ENCODE peak calls at places on chromosomes 16 and 17, in five cellular contexts. One of them, this sample, is unnamed.

GRCh38 chr16:24685539-24686432 is 43.7 kb upstream of the TNRC6A start:
- DNase-seq in skeletal muscle cell: no peak
- DNase-seq in astrocyte of the cerebellum: peak
- DNase-seq in A549: peak
- DNase-seq in coronary artery: peak
- DNase-seq in this sample: peak

GRCh38 chr16:6031102-6031501 is 933.5 kb upstream of the EEF2KMT start:
- DNase-seq in skeletal muscle cell: no peak
- DNase-seq in astrocyte of the cerebellum: no peak
- DNase-seq in A549: no peak
- DNase-seq in coronary artery: no peak
- DNase-seq in this sample: no peak

GRCh38 chr16:70663524-70664324 is 17.4 kb downstream of the IL34 start:
- DNase-seq in skeletal muscle cell: no peak
- DNase-seq in astrocyte of the cerebellum: no peak
- DNase-seq in A549: no peak
- DNase-seq in coronary artery: no peak
- DNase-seq in this sample: no peak

GRCh38 chr17:11795906-11796305 is 197.6 kb downstream of the DNAH9 start:
- DNase-seq in skeletal muscle cell: no peak
- DNase-seq in astrocyte of the cerebellum: no peak
- DNase-seq in A549: no peak
- DNase-seq in coronary artery: no peak
- DNase-seq in this sample: no peak

GRCh38 chr16:138049-138417 is 440 bp downstream of the NPRL3 start:
- DNase-seq in skeletal muscle cell: no peak
- DNase-seq in astrocyte of the cerebellum: no peak
- DNase-seq in A549: no peak
- DNase-seq in coronary artery: no peak
- DNase-seq in this sample: peak

GRCh38 chr17:63478814-63479494 is 2.1 kb downstream of the ACE start:
- DNase-seq in skeletal muscle cell: peak
- DNase-seq in astrocyte of the cerebellum: peak
- DNase-seq in A549: peak
- DNase-seq in coronary artery: peak
- DNase-seq in this sample: peak

GRCh38 chr16:78976212-78976611 is 624.3 kb downstream of the MAF start:
- DNase-seq in skeletal muscle cell: no peak
- DNase-seq in astrocyte of the cerebellum: no peak
- DNase-seq in A549: no peak
- DNase-seq in coronary artery: no peak
- DNase-seq in this sample: no peak

GRCh38 chr17:8015236-8015956 is 13.0 kb downstream of the GUCY2D start:
- DNase-seq in skeletal muscle cell: no peak
- DNase-seq in astrocyte of the cerebellum: no peak
- DNase-seq in A549: no peak
- DNase-seq in coronary artery: peak
- DNase-seq in this sample: no peak

GRCh38 chr16:28522792-28523191 is 16.0 kb downstream of the NUPR1 start:
- DNase-seq in skeletal muscle cell: no peak
- DNase-seq in astrocyte of the cerebellum: no peak
- DNase-seq in A549: no peak
- DNase-seq in coronary artery: no peak
- DNase-seq in this sample: no peak

GRCh38 chr16:11374255-11374654 is 29.0 kb downstream of the RMI2 start:
- DNase-seq in skeletal muscle cell: no peak
- DNase-seq in astrocyte of the cerebellum: no peak
- DNase-seq in A549: no peak
- DNase-seq in coronary artery: no peak
- DNase-seq in this sample: no peak

GRCh38 chr17:82873521-82873920 is 33.7 kb upstream of the ZNF750 start:
- DNase-seq in skeletal muscle cell: no peak
- DNase-seq in astrocyte of the cerebellum: no peak
- DNase-seq in A549: no peak
- DNase-seq in coronary artery: no peak
- DNase-seq in this sample: no peak

GRCh38 chr17:79026345-79027273 is 2.6 kb downstream of the C1QTNF1 start:
- DNase-seq in skeletal muscle cell: no peak
- DNase-seq in astrocyte of the cerebellum: no peak
- DNase-seq in A549: peak
- DNase-seq in coronary artery: peak
- DNase-seq in this sample: peak

GRCh38 chr17:17781591-17782424 is 55.0 kb downstream of the SREBF1 start:
- DNase-seq in skeletal muscle cell: peak
- DNase-seq in astrocyte of the cerebellum: no peak
- DNase-seq in A549: peak
- DNase-seq in coronary artery: peak
- DNase-seq in this sample: peak
- H3K4me3 ChIP-seq in skeletal muscle cell: peak
- H3K4me3 ChIP-seq in astrocyte of the cerebellum: peak
- H3K4me3 ChIP-seq in A549: peak
- H3K4me3 ChIP-seq in coronary artery: peak
- H3K4me3 ChIP-seq in this sample: peak

GRCh38 chr17:75776399-75777242 is 8.0 kb upstream of the UNK start:
- DNase-seq in skeletal muscle cell: no peak
- DNase-seq in astrocyte of the cerebellum: no peak
- DNase-seq in A549: no peak
- DNase-seq in coronary artery: no peak
- DNase-seq in this sample: no peak
- H3K4me3 ChIP-seq in skeletal muscle cell: peak
- H3K4me3 ChIP-seq in astrocyte of the cerebellum: peak
- H3K4me3 ChIP-seq in A549: peak
- H3K4me3 ChIP-seq in coronary artery: peak
- H3K4me3 ChIP-seq in this sample: peak

GRCh38 chr17:80281516-80281915 is 20.9 kb downstream of the RNF213 start:
- DNase-seq in skeletal muscle cell: no peak
- DNase-seq in astrocyte of the cerebellum: no peak
- DNase-seq in A549: no peak
- DNase-seq in coronary artery: no peak
- DNase-seq in this sample: no peak
- H3K4me3 ChIP-seq in skeletal muscle cell: no peak
- H3K4me3 ChIP-seq in astrocyte of the cerebellum: no peak
- H3K4me3 ChIP-seq in A549: no peak
- H3K4me3 ChIP-seq in coronary artery: no peak
- H3K4me3 ChIP-seq in this sample: no peak

GRCh38 chr16:57303021-57303909 is 18.8 kb upstream of the PLLP start:
- DNase-seq in skeletal muscle cell: no peak
- DNase-seq in astrocyte of the cerebellum: no peak
- DNase-seq in A549: no peak
- DNase-seq in coronary artery: peak
- DNase-seq in this sample: no peak

GRCh38 chr16:57299009-57299718 is 14.7 kb upstream of the PLLP start:
- DNase-seq in skeletal muscle cell: no peak
- DNase-seq in astrocyte of the cerebellum: no peak
- DNase-seq in A549: peak
- DNase-seq in coronary artery: peak
- DNase-seq in this sample: no peak

GRCh38 chr16:57300387-57301125 is 16.1 kb upstream of the PLLP start:
- DNase-seq in skeletal muscle cell: peak
- DNase-seq in astrocyte of the cerebellum: peak
- DNase-seq in A549: peak
- DNase-seq in coronary artery: peak
- DNase-seq in this sample: peak

GRCh38 chr16:57299719-57300386 is 15.4 kb upstream of the PLLP start:
- DNase-seq in skeletal muscle cell: peak
- DNase-seq in astrocyte of the cerebellum: peak
- DNase-seq in A549: peak
- DNase-seq in coronary artery: peak
- DNase-seq in this sample: peak

DNA sequence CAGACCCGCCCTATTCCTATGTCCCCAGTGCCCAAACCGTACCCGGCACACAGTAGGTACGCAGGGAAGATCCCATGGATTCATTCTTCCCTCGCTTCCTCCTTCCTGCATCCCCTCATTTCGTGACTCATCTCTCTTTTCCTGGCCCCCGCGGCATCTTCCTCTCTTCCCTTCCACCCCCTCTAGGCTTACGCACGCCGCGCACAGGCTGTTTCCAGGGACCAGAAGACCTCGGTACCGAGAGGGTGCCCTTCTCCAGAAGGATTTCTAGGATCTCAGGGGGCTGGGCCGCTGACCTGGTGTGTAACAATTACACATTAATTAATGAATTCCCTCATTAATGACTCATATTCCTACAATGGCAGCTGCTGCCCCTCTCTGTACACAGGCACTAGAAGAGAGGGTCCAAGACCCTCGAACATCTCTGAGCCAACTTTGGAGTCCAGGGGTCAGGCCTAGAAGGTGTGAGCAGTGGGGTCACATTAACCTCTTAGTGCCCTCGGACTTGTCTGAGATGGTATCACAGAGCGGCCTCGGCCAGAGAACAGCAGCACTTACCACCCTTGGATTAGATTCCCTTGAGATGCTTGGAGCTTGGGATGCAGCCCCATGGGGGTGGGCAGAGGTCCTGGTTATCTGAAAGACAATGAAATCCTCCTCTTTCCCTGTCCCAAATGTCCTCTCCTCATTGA is 16.8 kb upstream of the PLLP start:
- DNase-seq in skeletal muscle cell: no peak
- DNase-seq in astrocyte of the cerebellum: no peak
- DNase-seq in A549: no peak
- DNase-seq in coronary artery: peak
- DNase-seq in this sample: no peak
- H3K4me3 ChIP-seq in skeletal muscle cell: peak
- H3K4me3 ChIP-seq in astrocyte of the cerebellum: no peak
- H3K4me3 ChIP-seq in A549: no peak
- H3K4me3 ChIP-seq in coronary artery: peak
- H3K4me3 ChIP-seq in this sample: no peak

GRCh38 chr17:76459674-76460073 is 6.7 kb upstream of the UBE2O start:
- DNase-seq in skeletal muscle cell: no peak
- DNase-seq in astrocyte of the cerebellum: no peak
- DNase-seq in A549: no peak
- DNase-seq in coronary artery: no peak
- DNase-seq in this sample: no peak
- H3K4me3 ChIP-seq in skeletal muscle cell: no peak
- H3K4me3 ChIP-seq in astrocyte of the cerebellum: no peak
- H3K4me3 ChIP-seq in A549: no peak
- H3K4me3 ChIP-seq in coronary artery: no peak
- H3K4me3 ChIP-seq in this sample: no peak

DNA sequence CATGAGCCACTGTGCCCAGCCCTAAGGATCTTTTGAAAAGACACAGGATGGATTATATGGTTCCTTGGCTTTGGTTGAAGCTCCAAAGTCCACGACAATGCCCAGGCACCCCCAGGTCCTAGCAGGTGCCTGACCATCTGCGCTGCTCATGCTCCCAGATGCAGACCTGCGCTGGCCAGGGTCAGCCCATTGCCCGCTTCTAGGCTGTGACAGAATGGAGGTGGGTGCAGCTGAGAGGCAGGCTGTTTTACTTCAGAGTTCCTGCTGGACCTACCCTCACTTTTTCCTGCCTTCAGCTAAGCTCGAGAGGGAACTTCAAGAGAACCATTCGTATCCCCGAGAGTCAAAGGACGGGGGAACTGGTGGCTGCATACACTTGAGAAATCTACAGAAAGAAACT is 60.5 kb downstream of the AMFR start:
- DNase-seq in skeletal muscle cell: no peak
- DNase-seq in astrocyte of the cerebellum: no peak
- DNase-seq in A549: no peak
- DNase-seq in coronary artery: no peak
- DNase-seq in this sample: no peak
- H3K4me3 ChIP-seq in skeletal muscle cell: no peak
- H3K4me3 ChIP-seq in astrocyte of the cerebellum: no peak
- H3K4me3 ChIP-seq in A549: no peak
- H3K4me3 ChIP-seq in coronary artery: no peak
- H3K4me3 ChIP-seq in this sample: no peak